ENCODE peak calls at places on chromosomes 2 and 18, in six cellular contexts. V, P, R, H, I and F are unnamed samples.

GRCh38 chr18:69636529-69637301 is 236.0 kb downstream of the DOK6 start:
- DNase-seq in P (no peak), R (no peak), I (no peak), V (no peak), H (peak), F (no peak)

GRCh38 chr2:26607698-26608097 is 33.5 kb downstream of the CIB4 start:
- DNase-seq in R (no peak), I (no peak), H (no peak), P (no peak), V (no peak), F (no peak)

GRCh38 chr2:6214471-6214870 is 522.3 kb downstream of the SOX11 start:
- DNase-seq in R (no peak), I (no peak), H (no peak), P (no peak), V (no peak), F (no peak)

GRCh38 chr2:173972636-173973035 is 7.5 kb upstream of the SP3 start:
- DNase-seq in I (no peak), H (no peak), R (no peak), V (no peak), P (no peak), F (no peak)

GRCh38 chr2:62197609-62198236 is 1.8 kb downstream of the B3GNT2 start:
- DNase-seq in R (peak), P (peak), I (no peak), V (no peak), H (peak), F (no peak)

GRCh38 chr2:28717339-28717758 is 34.3 kb upstream of the PPP1CB start:
- DNase-seq in P (peak), R (peak), V (no peak), I (no peak), H (no peak), F (no peak)

GRCh38 chr2:105748564-105748963 is 3.9 kb downstream of the NCK2 start:
- DNase-seq in R (no peak), H (no peak), P (no peak), I (no peak), V (no peak), F (no peak)

GRCh38 chr2:114027437-114027836 is 137.5 kb downstream of the ACTR3 start:
- DNase-seq in H (no peak), P (no peak), R (no peak), I (no peak), V (no peak), F (no peak)

GRCh38 chr18:62325806-62326645 is 916 bp downstream of the TNFRSF11A start:
- DNase-seq in H (peak), I (no peak), V (no peak), P (peak), R (no peak), F (peak)

GRCh38 chr18:2570772-2571199 is 519 bp downstream of the METTL4 start:
- DNase-seq in H (peak), V (peak), R (peak), P (peak), I (peak), F (no peak)

GRCh38 chr2:105868060-105868459 is 123.3 kb downstream of the NCK2 start:
- DNase-seq in P (no peak), H (no peak), R (no peak), I (no peak), V (no peak), F (no peak)

GRCh38 chr2:201149064-201149820 is 33.3 kb downstream of the CFLAR start:
- DNase-seq in P (no peak), H (no peak), I (no peak), R (peak), V (no peak), F (no peak)